ENCODE peak calls at places on chromosome 1, in five cellular contexts. Q is NCI-H1105, F is spleen, I is Right ventricle myocardium inferior, L is AG09309. M is an unnamed sample.
A peak's percentile ranks its signal among the peaks of the same experiment; 100 is the strongest.

GRCh38 chr1:47324682-47325081 is 8.9 kb upstream of the CMPK1 start:
- DNase-seq in Q (no peak), F (no peak), I (no peak), L (no peak), M (no peak)

GRCh38 chr1:75425001-75425400 is 185.9 kb downstream of the SLC44A5 start:
- DNase-seq in Q (no peak), F (no peak), I (no peak), L (no peak), M (no peak)

GRCh38 chr1:209557216-209557615 is 26.3 kb upstream of the CAMK1G start:
- DNase-seq in Q (no peak), F (no peak), I (no peak), L (no peak), M (no peak)

GRCh38 chr1:204924013-204924759 is 53.5 kb downstream of the NFASC start:
- DNase-seq in Q (no peak), F (no peak), I (no peak), L (no peak), M (no peak)

GRCh38 chr1:156923565-156924477 is 3.4 kb downstream of the LRRC71 start:
- DNase-seq in Q (no peak), F (no peak), I (no peak), L (no peak), M (peak; percentile 5)

GRCh38 chr1:163875214-163875926 is 553.6 kb downstream of the NUF2 start:
- DNase-seq in Q (no peak), F (no peak), I (peak; percentile 58), L (peak; percentile 94), M (peak; percentile 22)

GRCh38 chr1:154729031-154729442 is 121.1 kb upstream of the ADAR start:
- DNase-seq in Q (no peak), F (no peak), I (no peak), L (no peak), M (no peak)

GRCh38 chr1:245377854-245378253 is 223.1 kb downstream of the KIF26B start:
- DNase-seq in Q (no peak), F (no peak), I (no peak), L (no peak), M (no peak)

GRCh38 chr1:25057188-25057587 is 127.1 kb upstream of the RUNX3 start:
- DNase-seq in Q (no peak), F (no peak), I (no peak), L (no peak), M (no peak)

M was measured in NCI-H774.